ENCODE peak calls at places on chromosomes 6 and 20, in eight cellular contexts. A, S, F, R, L, Q, Z and I are unnamed samples.

GRCh38 chr6:89267918-89268317 is 47.2 kb downstream of the GABRR2 start:
- DNase-seq in A (no peak), S (no peak), F (no peak), R (no peak), L (no peak), Q (no peak), Z (no peak), I (no peak)

GRCh38 chr6:129890701-129891100 is 29.6 kb upstream of the TMEM244 start:
- DNase-seq in A (no peak), S (no peak), F (no peak), R (no peak), L (no peak), Q (no peak), Z (no peak), I (no peak)

GRCh38 chr6:37137201-37137880 is 32.6 kb upstream of the PIM1 start:
- DNase-seq in A (peak; percentile 99), S (no peak), F (no peak), R (peak; percentile 49), L (no peak), Q (no peak), Z (peak; percentile 76), I (peak; percentile 53)

GRCh38 chr6:155248021-155249001 is 15.5 kb upstream of the CLDN20 start:
- DNase-seq in A (peak; percentile 78), S (peak; percentile 25), F (no peak), R (peak; percentile 60), L (no peak), Q (peak; percentile 41), Z (peak; percentile 75), I (peak; percentile 66)

GRCh38 chr20:23092409-23092756 is 6.3 kb upstream of the CD93 start:
- DNase-seq in A (no peak), S (no peak), F (no peak), R (no peak), L (no peak), Q (no peak), Z (peak; percentile 6), I (no peak)

GRCh38 chr6:1923454-1923853 is 313.7 kb downstream of the FOXC1 start:
- DNase-seq in A (no peak), S (no peak), F (no peak), R (no peak), L (no peak), Q (no peak), Z (no peak), I (no peak)

GRCh38 chr6:2752477-2753115 is 1.9 kb upstream of the MYLK4 start:
- DNase-seq in A (no peak), S (no peak), F (no peak), R (no peak), L (no peak), Q (no peak), Z (no peak), I (no peak)

GRCh38 chr20:60845146-60845545 is 406.9 kb upstream of the CDH4 start:
- DNase-seq in A (no peak), S (no peak), F (no peak), R (no peak), L (no peak), Q (no peak), Z (no peak), I (no peak)

GRCh38 chr6:127117979-127118504 is 429 bp upstream of the RSPO3 start:
- DNase-seq in A (peak; percentile 14), S (no peak), F (no peak), R (peak; percentile 38), L (no peak), Q (no peak), Z (peak; percentile 18), I (no peak)

GRCh38 chr6:162055365-162055764 is 672.2 kb downstream of the PRKN start:
- DNase-seq in A (no peak), S (no peak), F (no peak), R (no peak), L (no peak), Q (peak; percentile 92), Z (no peak), I (no peak)

GRCh38 chr20:48278961-48279481 is 493.7 kb upstream of the SULF2 start:
- DNase-seq in A (no peak), S (no peak), F (no peak), R (no peak), L (no peak), Q (no peak), Z (no peak), I (no peak)

GRCh38 chr20:51692806-51693400 is 75.3 kb downstream of the ATP9A start:
- DNase-seq in A (no peak), S (no peak), F (no peak), R (no peak), L (no peak), Q (no peak), Z (no peak), I (no peak)

GRCh38 chr6:85923013-85923430 is 280.3 kb upstream of the SYNCRIP start:
- DNase-seq in A (peak; percentile 22), S (no peak), F (no peak), R (peak; percentile 31), L (no peak), Q (peak; percentile 23), Z (no peak), I (no peak)

GRCh38 chr6:19354181-19354580 is 483.0 kb upstream of the ID4 start:
- DNase-seq in A (no peak), S (no peak), F (no peak), R (no peak), L (no peak), Q (no peak), Z (no peak), I (no peak)

GRCh38 chr6:100257661-100258395 is 206.9 kb downstream of the SIM1 start:
- DNase-seq in A (peak; percentile 86), S (no peak), F (no peak), R (no peak), L (no peak), Q (peak; percentile 19), Z (no peak), I (no peak)

GRCh38 chr6:18400831-18401446 is 13.8 kb downstream of the RNF144B start:
- DNase-seq in A (peak; percentile 70), S (no peak), F (no peak), R (no peak), L (no peak), Q (no peak), Z (no peak), I (no peak)

GRCh38 chr6:150865406-150866146 is at the start of gene MTHFD1L:
- DNase-seq in A (peak; percentile 92), S (peak; percentile 52), F (peak; percentile 60), R (peak; percentile 81), L (peak; percentile 76), Q (peak; percentile 67), Z (peak; percentile 59), I (peak; percentile 95)

GRCh38 chr6:135267085-135267484 is 86.0 kb downstream of the MYB start:
- DNase-seq in A (no peak), S (no peak), F (no peak), R (no peak), L (no peak), Q (no peak), Z (no peak), I (no peak)

GRCh38 chr6:32664354-32664753 is 2.1 kb downstream of the HLA-DQB1 start:
- DNase-seq in A (no peak), S (no peak), F (no peak), R (no peak), L (no peak), Q (no peak), Z (no peak), I (no peak)

GRCh38 chr6:88748141-88748540 is 215.3 kb downstream of the RNGTT start:
- DNase-seq in A (no peak), S (no peak), F (no peak), R (no peak), L (no peak), Q (no peak), Z (no peak), I (no peak)

GRCh38 chr6:7108964-7109836 is 1.4 kb downstream of the RREB1 start:
- DNase-seq in A (peak; percentile 62), S (no peak), F (peak; percentile 15), R (peak; percentile 50), L (peak; percentile 55), Q (peak; percentile 47), Z (peak; percentile 78), I (peak; percentile 80)

GRCh38 chr6:15336905-15337583 is 91.2 kb downstream of the JARID2 start:
- DNase-seq in A (no peak), S (no peak), F (no peak), R (no peak), L (no peak), Q (no peak), Z (no peak), I (no peak)

GRCh38 chr6:112501705-112502104 is 154.6 kb downstream of the RFPL4B start:
- DNase-seq in A (peak; percentile 61), S (peak; percentile 10), F (no peak), R (peak; percentile 31), L (peak; percentile 21), Q (no peak), Z (no peak), I (no peak)

GRCh38 chr6:63919556-63920110 is 284.0 kb downstream of the PHF3 start:
- DNase-seq in A (no peak), S (no peak), F (no peak), R (no peak), L (no peak), Q (no peak), Z (no peak), I (no peak)

GRCh38 chr20:48816282-48816860 is 11.4 kb downstream of the PREX1 start:
- DNase-seq in A (no peak), S (no peak), F (no peak), R (no peak), L (no peak), Q (no peak), Z (no peak), I (no peak)

GRCh38 chr6:72624557-72625160 is 2.8 kb downstream of the KCNQ5 start:
- DNase-seq in A (peak; percentile 12), S (no peak), F (no peak), R (no peak), L (no peak), Q (no peak), Z (no peak), I (no peak)

GRCh38 chr6:36660771-36661471 is 17.6 kb upstream of the CDKN1A start:
- DNase-seq in A (no peak), S (peak; percentile 24), F (no peak), R (peak; percentile 84), L (peak; percentile 75), Q (no peak), Z (no peak), I (peak; percentile 75)

GRCh38 chr6:170174124-170174770 is 116.6 kb downstream of the DLL1 start:
- DNase-seq in A (no peak), S (peak; percentile 20), F (no peak), R (no peak), L (no peak), Q (no peak), Z (peak; percentile 14), I (no peak)

GRCh38 chr20:55038684-55039083 is 563.3 kb downstream of the DOK5 start:
- DNase-seq in A (no peak), S (no peak), F (no peak), R (no peak), L (no peak), Q (no peak), Z (no peak), I (no peak)

GRCh38 chr20:58084966-58085365 is 143.5 kb downstream of the ANKRD60 start:
- DNase-seq in A (no peak), S (no peak), F (no peak), R (no peak), L (no peak), Q (no peak), Z (no peak), I (no peak)

GRCh38 chr6:57173056-57173885 is 1.1 kb downstream of the BAG2 start:
- DNase-seq in A (peak; percentile 47), S (no peak), F (peak; percentile 12), R (no peak), L (no peak), Q (no peak), Z (no peak), I (no peak)

GRCh38 chr20:38806855-38807655 is 1.6 kb downstream of the PPP1R16B start:
- DNase-seq in A (no peak), S (no peak), F (peak; percentile 15), R (peak; percentile 27), L (no peak), Q (no peak), Z (no peak), I (no peak)

GRCh38 chr6:33700391-33701050 is 11.0 kb downstream of the UQCC2 start:
- DNase-seq in A (peak; percentile 69), S (no peak), F (peak; percentile 71), R (peak; percentile 86), L (peak; percentile 62), Q (peak; percentile 75), Z (peak; percentile 46), I (peak; percentile 83)

GRCh38 chr20:58676161-58676560 is 16.4 kb upstream of the NPEPL1 start:
- DNase-seq in A (no peak), S (no peak), F (no peak), R (no peak), L (no peak), Q (no peak), Z (no peak), I (no peak)